ENCODE peak calls at places on chromosome 14, in four cellular contexts. K is stimulated activated CD8-positive, alpha-beta memory T cell treated with anti-CD3 and anti-CD28 coated beads, Interleukin-2, amount 100 ng/mL, for 1 hour; L is stimulated activated naive CD8-positive, alpha-beta T cell treated with anti-CD3 and anti-CD28 coated beads, Interleukin-15, Interleukin-2, amounts not matched to agents 100 U/mL and 50 U/mL, for 24 hours; Y is HFFc6. O is an unnamed sample.
A peak's percentile ranks its signal among the peaks of the same experiment; 100 is the strongest.

GRCh38 chr14:66610154-66610563 is 102.2 kb downstream of the GPHN start:
- DNase-seq in K (no peak), Y (peak; percentile 1), L (no peak), O (no peak)

GRCh38 chr14:103923863-103924262 is 4.4 kb upstream of the TDRD9 start:
- DNase-seq in K (no peak), L (no peak), Y (no peak), O (no peak)

GRCh38 chr14:58637391-58638230 is at the start of gene DACT1:
- DNase-seq in K (no peak), L (peak; percentile 54), Y (peak; percentile 51), O (no peak)

GRCh38 chr14:67417633-67418032 is 5.7 kb upstream of the PLEK2 start:
- DNase-seq in Y (no peak), K (no peak), L (no peak), O (no peak)

GRCh38 chr14:80215756-80216581 is 4.7 kb upstream of the DIO2 start:
- DNase-seq in Y (no peak), L (no peak), K (no peak), O (no peak)

GRCh38 chr14:54688229-54688628 is 121.3 kb downstream of the SAMD4A start:
- DNase-seq in Y (no peak), K (no peak), L (no peak), O (no peak)

GRCh38 chr14:68663385-68664076 is 129.3 kb downstream of the ZFP36L1 start:
- DNase-seq in Y (peak; percentile 91), K (no peak), L (peak; percentile 66), O (peak; percentile 73)

GRCh38 chr14:34372766-34373165 is 89.3 kb downstream of the SPTSSA start:
- DNase-seq in K (no peak), Y (no peak), L (no peak), O (peak; percentile 51)

GRCh38 chr14:24887623-24888304 is 162.2 kb downstream of the STXBP6 start:
- DNase-seq in L (no peak), Y (no peak), K (no peak), O (peak; percentile 64)

GRCh38 chr14:96001866-96002510 is 37.2 kb upstream of the C14orf132 start:
- DNase-seq in Y (no peak), K (no peak), L (no peak), O (no peak)

GRCh38 chr14:54606631-54607133 is 39.8 kb downstream of the SAMD4A start:
- DNase-seq in L (no peak), Y (peak; percentile 90), K (no peak), O (peak; percentile 46)

GRCh38 chr14:37384870-37385596 is 187.3 kb downstream of the MIPOL1 start:
- DNase-seq in L (no peak), K (no peak), Y (no peak), O (no peak)

GRCh38 chr14:60485600-60486251 is at the start of gene C14orf39:
- DNase-seq in L (peak; percentile 19), K (no peak), Y (no peak), O (no peak)

GRCh38 chr14:75837151-75837787 is 144.5 kb downstream of the TGFB3 start:
- DNase-seq in K (no peak), Y (peak; percentile 4), L (no peak), O (peak; percentile 29)

GRCh38 chr14:67663633-67664032 is 10.8 kb downstream of the VTI1B start:
- DNase-seq in L (no peak), Y (no peak), K (no peak), O (peak; percentile 66)

GRCh38 chr14:100590726-100591452 is 3.7 kb upstream of the BEGAIN start:
- DNase-seq in Y (no peak), L (no peak), K (no peak), O (no peak)

GRCh38 chr14:54782803-54783659 is 119.6 kb downstream of the GCH1 start:
- DNase-seq in L (no peak), Y (no peak), K (no peak), O (no peak)

GRCh38 chr14:67387195-67387594 is 24.8 kb downstream of the PLEK2 start:
- DNase-seq in K (no peak), Y (peak; percentile 33), L (no peak), O (peak; percentile 31)

GRCh38 chr14:77761205-77761931 is 412 bp upstream of the SNW1 start:
- DNase-seq in K (no peak), L (peak; percentile 10), Y (peak; percentile 13), O (no peak)

GRCh38 chr14:51472881-51473280 is 178.8 kb upstream of the FRMD6 start:
- DNase-seq in K (no peak), L (no peak), Y (peak; percentile 14), O (no peak)